ENCODE peak calls at places on chromosomes 7 and 10, in four cellular contexts. N is endothelial cell; V is activated T-helper 1 cell treated with anti-CD3 and anti-CD28 coated beads, Interleukin-12 subunit alpha, Interleukin-12 subunit beta, Interleukin-2, Interleukin-4 antibody, amounts not matched to agents 30 ng/mL and 10 ng/mL and 1 ng/mL, durations not matched to agents 14 hours and 24 hours and 36 hours; H is progenitor cell of endocrine pancreas. S is an unnamed sample.
A peak's percentile ranks its signal among the peaks of the same experiment; 100 is the strongest.

GRCh38 chr10:73889014-73889413 is 14.7 kb upstream of the CAMK2G start:
- DNase-seq in N (no peak), V (no peak), H (no peak), S (peak; percentile 65)

GRCh38 chr7:137867289-137867688 is 20.5 kb upstream of the DGKI start:
- DNase-seq in N (no peak), V (no peak), H (no peak), S (no peak)

GRCh38 chr10:61410353-61410752 is 42.8 kb downstream of the TMEM26 start:
- DNase-seq in N (no peak), V (no peak), H (no peak), S (no peak)

GRCh38 chr10:123556049-123556448 is 110.1 kb upstream of the GPR26 start:
- DNase-seq in N (no peak), V (no peak), H (no peak), S (no peak)

GRCh38 chr10:23198610-23198939 is 6.5 kb downstream of the PTF1A start:
- DNase-seq in N (no peak), V (no peak), H (no peak), S (no peak)

GRCh38 chr7:154482863-154483262 is 430.7 kb downstream of the DPP6 start:
- DNase-seq in N (no peak), V (no peak), H (no peak), S (no peak)

GRCh38 chr7:72244826-72245398 is 167.2 kb downstream of the CALN1 start:
- DNase-seq in N (no peak), V (no peak), H (no peak), S (no peak)

GRCh38 chr7:83514977-83515376 is 134.0 kb downstream of the SEMA3E start:
- DNase-seq in N (no peak), V (no peak), H (no peak), S (no peak)

GRCh38 chr10:115129752-115130151 is 36.6 kb downstream of the ATRNL1 start:
- DNase-seq in N (no peak), V (no peak), H (no peak), S (no peak)

GRCh38 chr7:71793251-71793650 is 618.9 kb downstream of the CALN1 start:
- DNase-seq in N (no peak), V (no peak), H (no peak), S (no peak)

GRCh38 chr10:104331208-104331838 is 6.9 kb downstream of the ITPRIP start:
- DNase-seq in N (no peak), V (no peak), H (no peak), S (no peak)

GRCh38 chr7:70512144-70512543 is 619.8 kb upstream of the GALNT17 start:
- DNase-seq in N (no peak), V (no peak), H (no peak), S (no peak)

GRCh38 chr10:4450981-4451501 is 375.0 kb upstream of the AKR1E2 start:
- DNase-seq in N (peak; percentile 11), V (no peak), H (no peak), S (peak; percentile 24)

GRCh38 chr7:75987805-75988630 is 6.4 kb downstream of the TMEM120A start:
- DNase-seq in N (no peak), V (no peak), H (no peak), S (no peak)